ENCODE peak calls at places on chromosome 5, in eight cellular contexts. E is HCEC 1CT; P is stomach; Y is DMS153; L is activated CD8-positive, alpha-beta memory T cell treated with anti-CD3 and anti-CD28 coated beads for 4 hours; H is heart right ventricle; J is stimulated activated CD8-positive, alpha-beta memory T cell treated with anti-CD3 and anti-CD28 coated beads, Interleukin-2, amount 100 ng/mL, for 48 hours; A is AG09319. D is an unnamed sample.

GRCh38 chr5:88551724-88552345 is 283.2 kb upstream of the TMEM161B start:
- DNase-seq in H (no peak), J (no peak), E (no peak), Y (no peak), A (no peak), P (no peak), L (no peak), D (no peak)

GRCh38 chr5:68172314-68172713 is 43.2 kb upstream of the PIK3R1 start:
- DNase-seq in Y (no peak), J (no peak), L (no peak), P (no peak), E (no peak), H (no peak), A (no peak), D (peak; percentile 91)

GRCh38 chr5:172444110-172444510 is 10.2 kb downstream of the SH3PXD2B start:
- DNase-seq in H (no peak), J (no peak), E (no peak), L (no peak), P (no peak), A (no peak), Y (no peak), D (no peak)

GRCh38 chr5:74952406-74952805 is 86.2 kb upstream of the FAM169A start:
- DNase-seq in A (no peak), L (no peak), P (no peak), E (no peak), Y (no peak), H (no peak), J (no peak), D (no peak)

GRCh38 chr5:124736111-124736813 is 10.2 kb downstream of the ZNF608 start:
- DNase-seq in J (no peak), Y (no peak), L (no peak), A (peak; percentile 94), E (peak; percentile 89), P (no peak), H (no peak), D (no peak)

GRCh38 chr5:109688647-109688998 is 1.1 kb upstream of the MAN2A1 start:
- DNase-seq in P (no peak), Y (peak; percentile 32), E (no peak), L (no peak), J (no peak), H (peak; percentile 11), A (no peak), D (no peak)

GRCh38 chr5:148733601-148734438 is 79.5 kb upstream of the HTR4 start:
- DNase-seq in A (peak; percentile 58), L (peak; percentile 38), J (peak; percentile 53), E (peak; percentile 64), Y (peak; percentile 22), H (peak; percentile 86), P (peak; percentile 88), D (peak; percentile 76)

GRCh38 chr5:56102885-56103284 is 108.1 kb upstream of the IL6ST start:
- DNase-seq in Y (no peak), P (no peak), L (no peak), E (no peak), H (no peak), J (no peak), A (no peak), D (no peak)

GRCh38 chr5:116137544-116138378 is 52.9 kb downstream of the COMMD10 start:
- DNase-seq in A (peak; percentile 16), J (no peak), Y (no peak), H (peak; percentile 10), E (peak; percentile 59), P (no peak), L (no peak), D (no peak)

GRCh38 chr5:17228833-17229291 is 11.4 kb downstream of the BASP1 start:
- DNase-seq in E (peak; percentile 54), A (no peak), L (no peak), J (no peak), H (no peak), Y (peak; percentile 91), P (no peak), D (no peak)

GRCh38 chr5:154199263-154199662 is 8.7 kb downstream of the GALNT10 start:
- DNase-seq in J (no peak), P (no peak), L (no peak), E (no peak), Y (no peak), A (no peak), H (no peak), D (no peak)

GRCh38 chr5:166648736-166649135 is 1642.7 kb upstream of the WWC1 start:
- DNase-seq in J (no peak), A (no peak), H (no peak), E (no peak), P (no peak), Y (no peak), L (no peak), D (no peak)